ENCODE peak calls at places on chromosomes 3 and 15, in nine cellular contexts. One of them, this sample, is unnamed. For H3K4me1, the result is how much of the 10 kb centered on the place peaks cover.

GRCh38 chr3:137761099-137761562 is 3.0 kb upstream of the SOX14 start:
- DNase-seq in endothelial cell of umbilical vein: no peak
- DNase-seq in esophagus squamous epithelium: no peak
- DNase-seq in A549: no peak
- DNase-seq in heart left ventricle: no peak
- DNase-seq in breast epithelium: no peak
- DNase-seq in IMR-90: no peak
- DNase-seq in esophagus muscularis mucosa: no peak
- DNase-seq in Peyer's patch: no peak
- DNase-seq in this sample: no peak

GRCh38 chr3:171351676-171352075 is 108.5 kb downstream of the TNIK start:
- DNase-seq in endothelial cell of umbilical vein: peak
- DNase-seq in esophagus squamous epithelium: no peak
- DNase-seq in A549: no peak
- DNase-seq in heart left ventricle: no peak
- DNase-seq in breast epithelium: no peak
- DNase-seq in IMR-90: peak
- DNase-seq in esophagus muscularis mucosa: no peak
- DNase-seq in Peyer's patch: no peak
- DNase-seq in this sample: peak

GRCh38 chr15:58690703-58691102 is 58.8 kb downstream of the ADAM10 start:
- DNase-seq in endothelial cell of umbilical vein: no peak
- DNase-seq in esophagus squamous epithelium: no peak
- DNase-seq in A549: no peak
- DNase-seq in heart left ventricle: no peak
- DNase-seq in breast epithelium: no peak
- DNase-seq in IMR-90: no peak
- DNase-seq in esophagus muscularis mucosa: no peak
- DNase-seq in Peyer's patch: no peak
- DNase-seq in this sample: no peak

GRCh38 chr3:38834717-38835116 is 18.7 kb upstream of the SCN10A start:
- DNase-seq in endothelial cell of umbilical vein: no peak
- DNase-seq in esophagus squamous epithelium: no peak
- DNase-seq in A549: no peak
- DNase-seq in heart left ventricle: no peak
- DNase-seq in breast epithelium: no peak
- DNase-seq in IMR-90: no peak
- DNase-seq in esophagus muscularis mucosa: peak
- DNase-seq in Peyer's patch: no peak
- DNase-seq in this sample: no peak

GRCh38 chr15:77983708-77984445 is 93.6 kb downstream of the TBC1D2B start:
- DNase-seq in endothelial cell of umbilical vein: no peak
- DNase-seq in esophagus squamous epithelium: no peak
- DNase-seq in A549: no peak
- DNase-seq in heart left ventricle: no peak
- DNase-seq in breast epithelium: no peak
- DNase-seq in IMR-90: no peak
- DNase-seq in esophagus muscularis mucosa: no peak
- DNase-seq in Peyer's patch: no peak
- DNase-seq in this sample: no peak

GRCh38 chr3:149831321-149831720 is 18.3 kb downstream of the RNF13 start:
- DNase-seq in endothelial cell of umbilical vein: no peak
- DNase-seq in esophagus squamous epithelium: no peak
- DNase-seq in A549: no peak
- DNase-seq in heart left ventricle: no peak
- DNase-seq in breast epithelium: no peak
- DNase-seq in IMR-90: no peak
- DNase-seq in esophagus muscularis mucosa: no peak
- DNase-seq in Peyer's patch: no peak
- DNase-seq in this sample: no peak

GRCh38 chr3:73080201-73080966 is 18.9 kb downstream of the EBLN2 start:
- DNase-seq in endothelial cell of umbilical vein: no peak
- DNase-seq in esophagus squamous epithelium: no peak
- DNase-seq in A549: no peak
- DNase-seq in heart left ventricle: no peak
- DNase-seq in breast epithelium: no peak
- DNase-seq in IMR-90: no peak
- DNase-seq in esophagus muscularis mucosa: no peak
- DNase-seq in Peyer's patch: no peak
- DNase-seq in this sample: no peak

GRCh38 chr3:7241584-7242302 is 380.8 kb downstream of the GRM7 start:
- DNase-seq in endothelial cell of umbilical vein: no peak
- DNase-seq in esophagus squamous epithelium: no peak
- DNase-seq in A549: no peak
- DNase-seq in heart left ventricle: no peak
- DNase-seq in breast epithelium: no peak
- DNase-seq in IMR-90: no peak
- DNase-seq in esophagus muscularis mucosa: no peak
- DNase-seq in Peyer's patch: no peak
- DNase-seq in this sample: no peak

GRCh38 chr15:98649621-98649995 is 1.3 kb downstream of the IGF1R start:
- DNase-seq in endothelial cell of umbilical vein: peak
- DNase-seq in esophagus squamous epithelium: no peak
- DNase-seq in A549: no peak
- DNase-seq in heart left ventricle: peak
- DNase-seq in breast epithelium: no peak
- DNase-seq in IMR-90: no peak
- DNase-seq in esophagus muscularis mucosa: no peak
- DNase-seq in Peyer's patch: no peak
- DNase-seq in this sample: peak

GRCh38 chr15:98651581-98652220 is 3.4 kb downstream of the IGF1R start:
- DNase-seq in endothelial cell of umbilical vein: peak
- DNase-seq in esophagus squamous epithelium: no peak
- DNase-seq in A549: peak
- DNase-seq in heart left ventricle: no peak
- DNase-seq in breast epithelium: no peak
- DNase-seq in IMR-90: peak
- DNase-seq in esophagus muscularis mucosa: no peak
- DNase-seq in Peyer's patch: no peak
- DNase-seq in this sample: peak

GRCh38 chr15:98648654-98649537 is 557 bp downstream of the IGF1R start:
- DNase-seq in endothelial cell of umbilical vein: peak
- DNase-seq in esophagus squamous epithelium: no peak
- DNase-seq in A549: peak
- DNase-seq in heart left ventricle: peak
- DNase-seq in breast epithelium: no peak
- DNase-seq in IMR-90: peak
- DNase-seq in esophagus muscularis mucosa: no peak
- DNase-seq in Peyer's patch: no peak
- DNase-seq in this sample: peak

GRCh38 chr15:98649996-98650870 is 1.9 kb downstream of the IGF1R start:
- DNase-seq in endothelial cell of umbilical vein: peak
- DNase-seq in esophagus squamous epithelium: no peak
- DNase-seq in A549: peak
- DNase-seq in heart left ventricle: peak
- DNase-seq in breast epithelium: no peak
- DNase-seq in IMR-90: peak
- DNase-seq in esophagus muscularis mucosa: peak
- DNase-seq in Peyer's patch: peak
- DNase-seq in this sample: peak

GRCh38 chr15:98650871-98651481 is 2.6 kb downstream of the IGF1R start:
- DNase-seq in endothelial cell of umbilical vein: peak
- DNase-seq in esophagus squamous epithelium: no peak
- DNase-seq in A549: peak
- DNase-seq in heart left ventricle: no peak
- DNase-seq in breast epithelium: peak
- DNase-seq in IMR-90: peak
- DNase-seq in esophagus muscularis mucosa: no peak
- DNase-seq in Peyer's patch: no peak
- DNase-seq in this sample: peak
- H3K4me1 ChIP-seq in endothelial cell of umbilical vein: under half
- H3K4me1 ChIP-seq in esophagus squamous epithelium: under half
- H3K4me1 ChIP-seq in A549: under half
- H3K4me1 ChIP-seq in heart left ventricle: under half
- H3K4me1 ChIP-seq in breast epithelium: under half
- H3K4me1 ChIP-seq in IMR-90: under half
- H3K4me1 ChIP-seq in esophagus muscularis mucosa: under half
- H3K4me1 ChIP-seq in Peyer's patch: under half
- H3K4me1 ChIP-seq in this sample: under half

GRCh38 chr3:101992861-101993260 is 143.5 kb downstream of the NFKBIZ start:
- DNase-seq in endothelial cell of umbilical vein: no peak
- DNase-seq in esophagus squamous epithelium: no peak
- DNase-seq in A549: no peak
- DNase-seq in heart left ventricle: no peak
- DNase-seq in breast epithelium: no peak
- DNase-seq in IMR-90: no peak
- DNase-seq in esophagus muscularis mucosa: no peak
- DNase-seq in Peyer's patch: no peak
- DNase-seq in this sample: no peak

GRCh38 chr3:101996832-101997231 is 147.5 kb downstream of the NFKBIZ start:
- DNase-seq in endothelial cell of umbilical vein: no peak
- DNase-seq in esophagus squamous epithelium: no peak
- DNase-seq in A549: no peak
- DNase-seq in heart left ventricle: no peak
- DNase-seq in breast epithelium: no peak
- DNase-seq in IMR-90: no peak
- DNase-seq in esophagus muscularis mucosa: no peak
- DNase-seq in Peyer's patch: no peak
- DNase-seq in this sample: no peak

GRCh38 chr3:101994386-101994785 is 145.1 kb downstream of the NFKBIZ start:
- DNase-seq in endothelial cell of umbilical vein: no peak
- DNase-seq in esophagus squamous epithelium: no peak
- DNase-seq in A549: no peak
- DNase-seq in heart left ventricle: no peak
- DNase-seq in breast epithelium: no peak
- DNase-seq in IMR-90: no peak
- DNase-seq in esophagus muscularis mucosa: no peak
- DNase-seq in Peyer's patch: no peak
- DNase-seq in this sample: no peak

GRCh38 chr3:101998256-101998926 is 149.1 kb downstream of the NFKBIZ start:
- DNase-seq in endothelial cell of umbilical vein: peak
- DNase-seq in esophagus squamous epithelium: no peak
- DNase-seq in A549: peak
- DNase-seq in heart left ventricle: no peak
- DNase-seq in breast epithelium: no peak
- DNase-seq in IMR-90: no peak
- DNase-seq in esophagus muscularis mucosa: no peak
- DNase-seq in Peyer's patch: no peak
- DNase-seq in this sample: no peak

GRCh38 chr3:101995371-101996046 is 146.2 kb downstream of the NFKBIZ start:
- DNase-seq in endothelial cell of umbilical vein: no peak
- DNase-seq in esophagus squamous epithelium: no peak
- DNase-seq in A549: no peak
- DNase-seq in heart left ventricle: no peak
- DNase-seq in breast epithelium: no peak
- DNase-seq in IMR-90: peak
- DNase-seq in esophagus muscularis mucosa: no peak
- DNase-seq in Peyer's patch: no peak
- DNase-seq in this sample: no peak
- TF ChIP-seq CTCF in endothelial cell of umbilical vein: no peak
- TF ChIP-seq CTCF in esophagus squamous epithelium: no peak
- TF ChIP-seq CTCF in A549: no peak
- TF ChIP-seq CTCF in heart left ventricle: no peak
- TF ChIP-seq CTCF in breast epithelium: no peak
- TF ChIP-seq CTCF in IMR-90: no peak
- TF ChIP-seq CTCF in esophagus muscularis mucosa: no peak
- TF ChIP-seq CTCF in Peyer's patch: no peak
- TF ChIP-seq CTCF in this sample: no peak

GRCh38 chr15:40293006-40293405 is 10.1 kb upstream of the ANKRD63 start:
- DNase-seq in endothelial cell of umbilical vein: no peak
- DNase-seq in esophagus squamous epithelium: no peak
- DNase-seq in A549: no peak
- DNase-seq in heart left ventricle: no peak
- DNase-seq in breast epithelium: no peak
- DNase-seq in IMR-90: no peak
- DNase-seq in esophagus muscularis mucosa: no peak
- DNase-seq in Peyer's patch: no peak
- DNase-seq in this sample: no peak

GRCh38 chr15:40289140-40289775 is 6.4 kb upstream of the ANKRD63 start:
- DNase-seq in endothelial cell of umbilical vein: no peak
- DNase-seq in esophagus squamous epithelium: no peak
- DNase-seq in A549: peak
- DNase-seq in heart left ventricle: no peak
- DNase-seq in breast epithelium: no peak
- DNase-seq in IMR-90: no peak
- DNase-seq in esophagus muscularis mucosa: no peak
- DNase-seq in Peyer's patch: no peak
- DNase-seq in this sample: peak

GRCh38 chr15:40290540-40291087 is 7.8 kb upstream of the ANKRD63 start:
- DNase-seq in endothelial cell of umbilical vein: no peak
- DNase-seq in esophagus squamous epithelium: no peak
- DNase-seq in A549: no peak
- DNase-seq in heart left ventricle: no peak
- DNase-seq in breast epithelium: no peak
- DNase-seq in IMR-90: no peak
- DNase-seq in esophagus muscularis mucosa: no peak
- DNase-seq in Peyer's patch: no peak
- DNase-seq in this sample: no peak

GRCh38 chr15:40292246-40292645 is 9.4 kb upstream of the ANKRD63 start:
- DNase-seq in endothelial cell of umbilical vein: no peak
- DNase-seq in esophagus squamous epithelium: no peak
- DNase-seq in A549: no peak
- DNase-seq in heart left ventricle: no peak
- DNase-seq in breast epithelium: no peak
- DNase-seq in IMR-90: no peak
- DNase-seq in esophagus muscularis mucosa: no peak
- DNase-seq in Peyer's patch: no peak
- DNase-seq in this sample: no peak

DNA sequence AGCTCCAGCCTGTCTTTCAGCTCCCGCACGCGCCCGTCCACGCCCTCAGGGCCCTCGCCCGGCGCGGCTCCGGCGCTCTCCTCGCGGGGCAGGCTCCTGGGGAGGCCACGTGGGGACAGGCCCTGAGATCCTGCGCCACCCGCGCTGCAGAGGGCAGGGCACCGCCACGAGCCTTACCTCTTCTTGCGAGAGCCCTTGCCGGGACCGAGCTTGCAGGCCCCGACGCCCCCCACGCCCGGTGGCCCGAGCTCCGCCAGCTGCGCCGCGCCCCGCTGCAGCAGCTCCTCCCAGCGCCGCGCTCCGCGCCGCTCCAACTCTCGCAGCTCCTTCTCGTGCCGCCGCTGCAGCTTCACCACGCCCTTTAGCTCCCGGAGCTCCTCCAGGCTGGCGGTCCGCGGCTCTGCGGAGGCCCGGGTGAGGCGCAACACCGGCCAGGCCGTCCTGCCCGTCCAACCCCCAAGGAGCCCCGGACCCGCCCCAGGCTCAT is 8.3 kb upstream of the ANKRD63 start:
- DNase-seq in endothelial cell of umbilical vein: peak
- DNase-seq in esophagus squamous epithelium: no peak
- DNase-seq in A549: peak
- DNase-seq in heart left ventricle: no peak
- DNase-seq in breast epithelium: no peak
- DNase-seq in IMR-90: peak
- DNase-seq in esophagus muscularis mucosa: no peak
- DNase-seq in Peyer's patch: no peak
- DNase-seq in this sample: peak
- TF ChIP-seq POLR2A in endothelial cell of umbilical vein: no peak
- TF ChIP-seq POLR2A in esophagus squamous epithelium: no peak
- TF ChIP-seq POLR2A in A549: no peak
- TF ChIP-seq POLR2A in heart left ventricle: no peak
- TF ChIP-seq POLR2A in breast epithelium: no peak
- TF ChIP-seq POLR2A in IMR-90: no peak
- TF ChIP-seq POLR2A in esophagus muscularis mucosa: no peak
- TF ChIP-seq POLR2A in Peyer's patch: no peak
- TF ChIP-seq POLR2A in this sample: no peak

GRCh38 chr3:50338989-50339388 is 1.6 kb downstream of the RASSF1 start:
- DNase-seq in endothelial cell of umbilical vein: no peak
- DNase-seq in esophagus squamous epithelium: no peak
- DNase-seq in A549: no peak
- DNase-seq in heart left ventricle: no peak
- DNase-seq in breast epithelium: no peak
- DNase-seq in IMR-90: no peak
- DNase-seq in esophagus muscularis mucosa: no peak
- DNase-seq in Peyer's patch: no peak
- DNase-seq in this sample: no peak

GRCh38 chr3:50337175-50337861 is 3.3 kb downstream of the RASSF1 start:
- DNase-seq in endothelial cell of umbilical vein: peak
- DNase-seq in esophagus squamous epithelium: peak
- DNase-seq in A549: peak
- DNase-seq in heart left ventricle: peak
- DNase-seq in breast epithelium: peak
- DNase-seq in IMR-90: peak
- DNase-seq in esophagus muscularis mucosa: peak
- DNase-seq in Peyer's patch: peak
- DNase-seq in this sample: peak

GRCh38 chr3:50333744-50334328 is 5.8 kb upstream of the TUSC2 start:
- DNase-seq in endothelial cell of umbilical vein: peak
- DNase-seq in esophagus squamous epithelium: no peak
- DNase-seq in A549: no peak
- DNase-seq in heart left ventricle: peak
- DNase-seq in breast epithelium: no peak
- DNase-seq in IMR-90: peak
- DNase-seq in esophagus muscularis mucosa: no peak
- DNase-seq in Peyer's patch: no peak
- DNase-seq in this sample: no peak

GRCh38 chr3:50334339-50335075 is 6.1 kb downstream of the RASSF1 start:
- DNase-seq in endothelial cell of umbilical vein: peak
- DNase-seq in esophagus squamous epithelium: no peak
- DNase-seq in A549: no peak
- DNase-seq in heart left ventricle: no peak
- DNase-seq in breast epithelium: no peak
- DNase-seq in IMR-90: no peak
- DNase-seq in esophagus muscularis mucosa: no peak
- DNase-seq in Peyer's patch: no peak
- DNase-seq in this sample: no peak

DNA sequence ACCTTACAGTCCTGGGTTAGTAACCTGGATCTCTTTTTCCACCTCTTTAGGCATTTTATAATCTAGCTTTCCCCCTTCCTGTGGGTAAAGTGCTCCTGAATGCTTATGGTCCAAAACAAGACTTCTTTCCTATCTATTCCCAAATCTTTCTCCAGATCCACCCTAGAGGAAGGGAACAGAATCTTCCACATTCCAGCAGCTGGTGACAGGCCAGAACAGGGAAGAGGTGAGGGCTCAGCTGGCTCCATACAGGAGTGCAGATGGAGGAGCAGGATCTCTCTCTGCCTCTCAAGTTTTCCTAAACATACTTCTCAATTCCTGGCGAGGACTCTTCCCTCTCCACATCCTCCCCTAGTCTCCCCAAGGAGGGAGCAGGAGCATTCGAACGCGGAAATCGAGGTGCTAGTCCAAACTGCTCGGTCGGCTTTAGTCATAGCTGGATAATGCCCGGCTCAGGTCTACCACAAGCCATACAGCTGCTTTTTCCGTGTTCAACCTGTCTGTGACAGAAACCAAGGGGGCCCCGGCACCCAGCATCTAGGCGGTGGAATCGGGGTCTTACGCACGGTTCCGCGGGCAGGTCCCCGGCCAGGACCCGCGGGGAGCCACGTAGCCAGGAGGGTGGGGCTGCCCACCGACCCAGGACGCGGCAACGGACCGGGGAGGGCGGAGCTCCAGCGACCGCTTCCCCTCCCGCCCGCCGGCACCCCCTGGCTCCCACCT is 4.0 kb downstream of the RASSF1 start:
- DNase-seq in endothelial cell of umbilical vein: peak
- DNase-seq in esophagus squamous epithelium: no peak
- DNase-seq in A549: no peak
- DNase-seq in heart left ventricle: no peak
- DNase-seq in breast epithelium: no peak
- DNase-seq in IMR-90: peak
- DNase-seq in esophagus muscularis mucosa: no peak
- DNase-seq in Peyer's patch: no peak
- DNase-seq in this sample: no peak
- H3K4me1 ChIP-seq in endothelial cell of umbilical vein: under half
- H3K4me1 ChIP-seq in esophagus squamous epithelium: half or more
- H3K4me1 ChIP-seq in A549: under half
- H3K4me1 ChIP-seq in heart left ventricle: half or more
- H3K4me1 ChIP-seq in breast epithelium: under half
- H3K4me1 ChIP-seq in IMR-90: under half
- H3K4me1 ChIP-seq in esophagus muscularis mucosa: half or more
- H3K4me1 ChIP-seq in Peyer's patch: under half
- H3K4me1 ChIP-seq in this sample: under half